ENCODE peak calls at places on chromosomes 3 and 15, in four cellular contexts. J, X, Q and K are unnamed samples.

GRCh38 chr3:182908471-182908870 is 71.9 kb downstream of the DCUN1D1 start:
- DNase-seq in J (peak), X (no peak), Q (no peak), K (no peak)

GRCh38 chr15:63843901-63844317 is 10.2 kb upstream of the HERC1 start:
- DNase-seq in J (peak), X (peak), Q (no peak), K (peak)

GRCh38 chr15:44713006-44713966 is 2.0 kb downstream of the B2M start:
- DNase-seq in J (peak), X (no peak), Q (no peak), K (peak)

GRCh38 chr3:123328851-123329635 is 119.8 kb downstream of the ADCY5 start:
- DNase-seq in J (peak), X (peak), Q (no peak), K (peak)

GRCh38 chr3:80733522-80734176 is 965.9 kb upstream of the ROBO1 start:
- DNase-seq in J (peak), X (no peak), Q (no peak), K (peak)

GRCh38 chr3:196127308-196128040 is 45.6 kb upstream of the TFRC start:
- DNase-seq in J (no peak), X (no peak), Q (no peak), K (peak)

GRCh38 chr3:36557021-36557707 is 176.9 kb downstream of the STAC start:
- DNase-seq in J (no peak), X (no peak), Q (no peak), K (no peak)

GRCh38 chr3:16374047-16375019 is 109.3 kb downstream of the OXNAD1 start:
- DNase-seq in J (no peak), X (no peak), Q (no peak), K (no peak)

GRCh38 chr3:183022935-183023516 is 42.7 kb upstream of the DCUN1D1 start:
- DNase-seq in J (no peak), X (no peak), Q (no peak), K (no peak)

DNA sequence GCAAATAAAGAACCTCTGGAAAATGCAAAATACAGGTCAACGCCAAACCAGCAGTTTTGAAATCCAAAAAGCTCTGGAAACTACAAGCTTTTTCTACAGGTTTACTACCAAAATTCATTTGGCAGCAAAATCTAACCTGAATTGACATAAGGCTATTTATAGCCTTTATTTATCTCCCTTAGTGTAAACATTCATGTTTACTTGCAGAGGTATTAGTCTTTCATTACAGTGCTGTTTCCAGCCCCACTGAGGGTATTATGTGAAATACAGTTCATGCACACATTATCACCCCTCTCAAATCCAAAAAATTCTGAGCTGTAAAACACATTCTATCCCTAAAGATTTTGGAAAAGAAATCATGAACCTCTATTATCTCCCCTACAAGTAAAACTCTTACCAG is 7.2 kb downstream of the SKIC8 start:
- DNase-seq in J (no peak), X (no peak), Q (no peak), K (no peak)
- H4K5ac ChIP-seq in J (no peak), X (no peak), Q (no peak), K (no peak)

GRCh38 chr3:77052733-77053680 is 13.1 kb downstream of the ROBO2 start:
- DNase-seq in J (no peak), X (no peak), Q (no peak), K (no peak)
- H4K5ac ChIP-seq in J (no peak), X (no peak), Q (no peak), K (no peak)

GRCh38 chr3:15333099-15333956 is 942 bp upstream of the SH3BP5 start:
- DNase-seq in J (no peak), X (no peak), Q (no peak), K (no peak)

GRCh38 chr3:15332405-15333098 is at the start of gene SH3BP5:
- DNase-seq in J (peak), X (peak), Q (no peak), K (peak)

GRCh38 chr3:15331072-15331605 is 1.2 kb downstream of the SH3BP5 start:
- DNase-seq in J (no peak), X (no peak), Q (no peak), K (no peak)

GRCh38 chr3:15330031-15330596 is 2.3 kb downstream of the SH3BP5 start:
- DNase-seq in J (peak), X (no peak), Q (no peak), K (no peak)

DNA sequence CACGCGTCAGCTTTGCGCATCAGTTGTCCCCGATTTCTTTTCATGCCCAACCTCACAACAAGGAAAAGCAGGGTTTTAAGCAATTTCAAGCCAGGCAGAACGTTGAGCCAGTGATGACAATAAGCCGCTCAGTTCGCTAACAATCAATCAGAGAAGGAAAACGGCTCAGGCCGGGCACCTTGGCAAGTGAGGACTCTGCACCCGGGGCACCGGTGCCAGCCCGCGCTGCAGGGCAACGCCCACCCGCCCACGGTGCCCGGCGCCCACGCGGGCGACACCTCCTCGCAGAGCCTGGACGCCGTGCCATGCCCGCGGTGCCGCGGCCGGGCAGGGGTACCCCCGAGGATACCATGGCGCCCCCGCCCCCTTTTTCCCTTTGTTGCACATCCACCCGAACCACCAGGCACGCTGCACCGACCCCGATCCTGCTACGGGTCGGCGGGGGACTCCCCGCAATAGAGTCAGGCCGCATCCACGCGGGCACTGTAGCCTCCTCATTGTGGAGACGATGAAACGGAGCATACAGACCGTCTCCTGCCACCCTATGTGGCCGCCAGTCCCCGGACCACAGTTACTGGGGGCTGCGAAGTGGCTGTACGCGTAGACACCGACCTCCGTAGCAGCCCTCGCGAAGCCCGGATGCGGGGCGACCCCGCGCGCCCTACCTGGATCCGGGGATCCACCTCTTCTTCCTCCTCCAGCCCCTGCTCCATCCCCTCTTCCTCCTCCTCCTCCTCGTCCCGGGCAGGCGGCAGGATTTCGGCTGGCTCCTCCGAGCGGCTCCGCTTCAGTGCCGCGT is 581 bp downstream of the SH3BP5 start:
- DNase-seq in J (peak), X (peak), Q (no peak), K (no peak)
- H4K5ac ChIP-seq in J (no peak), X (no peak), Q (no peak), K (no peak)

DNA sequence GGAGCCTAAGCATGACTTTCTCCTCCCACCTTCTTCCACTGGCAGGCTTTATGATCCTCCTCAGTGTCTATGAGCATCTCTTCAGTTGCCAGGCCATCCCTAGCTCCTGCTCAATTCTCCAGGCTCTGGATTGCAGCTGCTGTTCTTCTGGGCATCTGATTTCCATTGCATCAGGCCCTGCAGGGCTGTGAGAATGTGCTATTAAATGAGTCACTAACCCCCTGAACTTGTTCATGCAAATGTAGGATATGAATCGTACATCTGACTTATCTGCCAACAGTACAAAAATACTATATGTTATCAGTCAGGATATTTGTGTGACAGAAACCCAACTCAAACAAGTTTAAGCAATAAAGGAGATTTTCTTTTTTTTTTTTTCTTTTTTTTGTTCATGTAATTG is 11.9 kb downstream of the GPR176 start:
- DNase-seq in J (peak), X (no peak), Q (no peak), K (no peak)
- H4K5ac ChIP-seq in J (no peak), X (no peak), Q (no peak), K (no peak)

GRCh38 chr15:37880009-37880834 is 54.2 kb upstream of the TMCO5A start:
- DNase-seq in J (peak), X (no peak), Q (no peak), K (peak)

GRCh38 chr15:37873336-37873735 is 61.1 kb upstream of the TMCO5A start:
- DNase-seq in J (peak), X (no peak), Q (no peak), K (no peak)

GRCh38 chr15:37880835-37881153 is 53.6 kb upstream of the TMCO5A start:
- DNase-seq in J (no peak), X (no peak), Q (no peak), K (no peak)

GRCh38 chr15:37877851-37878577 is 56.4 kb upstream of the TMCO5A start:
- DNase-seq in J (peak), X (no peak), Q (no peak), K (peak)

DNA sequence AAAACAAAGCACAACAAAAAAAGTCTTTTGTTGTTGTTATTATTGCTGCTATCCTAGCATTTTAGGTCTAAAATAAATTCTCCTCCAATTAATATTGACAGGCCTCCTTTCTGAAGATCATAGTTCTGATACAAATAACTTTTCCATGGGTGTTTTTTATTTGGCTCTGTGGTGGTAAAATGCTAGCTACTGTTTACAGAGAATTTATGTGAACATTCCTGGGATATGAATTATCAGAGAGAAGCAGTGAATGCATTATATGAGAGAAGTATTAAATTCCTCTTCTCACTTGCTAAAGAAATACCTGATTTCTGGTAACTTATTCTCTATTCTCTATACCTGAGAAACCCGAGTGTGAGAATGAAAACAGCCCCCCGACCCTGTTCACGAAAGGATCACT is 57.5 kb upstream of the TMCO5A start:
- DNase-seq in J (no peak), X (no peak), Q (no peak), K (no peak)
- H4K5ac ChIP-seq in J (peak), X (no peak), Q (no peak), K (no peak)

DNA sequence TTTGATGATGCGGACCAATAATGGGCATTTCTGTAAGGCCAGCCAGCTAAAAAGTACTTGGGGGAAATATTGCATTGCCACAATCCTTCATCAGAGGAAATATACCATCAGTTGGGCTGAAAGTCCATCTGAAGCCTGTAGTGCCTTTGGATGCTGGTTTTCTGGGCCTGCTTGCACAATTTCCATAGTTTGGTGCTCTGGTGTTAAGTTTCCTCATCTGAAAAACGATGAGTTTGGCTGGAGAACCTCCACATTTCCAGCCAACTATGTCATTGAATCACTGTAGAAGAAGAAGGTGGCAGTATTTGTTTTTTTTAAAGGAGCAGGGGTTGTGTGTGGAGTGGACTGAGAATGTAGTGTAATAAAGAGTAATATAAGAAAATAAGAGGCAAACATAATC is 10.1 kb downstream of the CCNB2 start:
- DNase-seq in J (peak), X (no peak), Q (no peak), K (no peak)
- H4K5ac ChIP-seq in J (no peak), X (no peak), Q (no peak), K (no peak)

GRCh38 chr3:67901681-67902080 is 247.3 kb upstream of the SUCLG2 start:
- DNase-seq in J (no peak), X (no peak), Q (no peak), K (no peak)

GRCh38 chr3:67898916-67899315 is 244.5 kb upstream of the SUCLG2 start:
- DNase-seq in J (no peak), X (no peak), Q (no peak), K (no peak)

GRCh38 chr3:67897686-67898336 is 243.4 kb upstream of the SUCLG2 start:
- DNase-seq in J (no peak), X (no peak), Q (no peak), K (no peak)

GRCh38 chr3:67896130-67896529 is 241.7 kb upstream of the SUCLG2 start:
- DNase-seq in J (no peak), X (no peak), Q (no peak), K (no peak)
- H4K5ac ChIP-seq in J (no peak), X (no peak), Q (no peak), K (no peak)

GRCh38 chr3:112675943-112676530 is 35.1 kb upstream of the CCDC80 start:
- DNase-seq in J (no peak), X (no peak), Q (no peak), K (no peak)

GRCh38 chr3:112675349-112675748 is 34.4 kb upstream of the CCDC80 start:
- DNase-seq in J (no peak), X (no peak), Q (no peak), K (no peak)

GRCh38 chr3:112670824-112671223 is 29.9 kb upstream of the CCDC80 start:
- DNase-seq in J (no peak), X (no peak), Q (no peak), K (no peak)

GRCh38 chr3:112671930-112672715 is 31.2 kb upstream of the CCDC80 start:
- DNase-seq in J (peak), X (no peak), Q (no peak), K (peak)

GRCh38 chr3:112672716-112673506 is 32.0 kb upstream of the CCDC80 start:
- DNase-seq in J (no peak), X (no peak), Q (no peak), K (no peak)
- H4K5ac ChIP-seq in J (peak), X (no peak), Q (no peak), K (no peak)

GRCh38 chr3:66693461-66693912 is 192.7 kb upstream of the LRIG1 start:
- DNase-seq in J (peak), X (no peak), Q (no peak), K (no peak)
- H4K5ac ChIP-seq in J (no peak), X (no peak), Q (no peak), K (no peak)

GRCh38 chr3:143383433-143383832 is 263.9 kb downstream of the CHST2 start:
- DNase-seq in J (no peak), X (no peak), Q (no peak), K (peak)

GRCh38 chr3:143384076-143384475 is 264.5 kb downstream of the CHST2 start:
- DNase-seq in J (no peak), X (no peak), Q (no peak), K (no peak)

DNA sequence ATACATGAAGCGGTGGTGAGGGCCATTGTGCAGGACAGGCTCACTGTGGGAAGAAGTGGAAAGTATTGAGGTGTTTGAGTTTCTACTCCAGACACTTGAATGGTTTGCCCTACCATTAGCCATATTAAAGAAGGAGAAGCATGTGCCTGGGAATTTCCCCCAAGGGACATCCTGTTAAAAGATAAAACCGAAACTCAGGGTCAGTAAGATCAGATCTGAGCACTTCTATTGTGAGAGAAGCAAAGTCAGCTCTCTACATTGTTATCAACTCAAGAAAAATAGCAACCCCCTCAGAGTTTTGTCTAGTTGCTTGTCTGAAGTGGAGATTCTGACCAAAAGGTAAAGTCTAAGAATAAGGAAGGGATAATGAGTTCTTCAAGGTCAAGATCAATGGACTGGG is 269.8 kb downstream of the CHST2 start:
- DNase-seq in J (no peak), X (no peak), Q (no peak), K (no peak)
- H4K5ac ChIP-seq in J (no peak), X (no peak), Q (no peak), K (no peak)